ENCODE peak calls at places on chromosomes 3 and 15, in four cellular contexts. J is HFF-Myc, L is GM12864, D is astrocyte of the spinal cord. C is an unnamed sample.
A peak's percentile ranks its signal among the peaks of the same experiment; 100 is the strongest.

GRCh38 chr3:83039422-83039821 is 1278.0 kb upstream of the GBE1 start:
- DNase-seq in J (no peak), D (peak; percentile 55), L (no peak), C (no peak)

GRCh38 chr15:68277131-68277604 is 377 bp upstream of the FEM1B start:
- DNase-seq in D (no peak), L (no peak), J (no peak), C (no peak)

GRCh38 chr15:35260961-35261360 is 175.9 kb upstream of the NANOGP8 start:
- DNase-seq in J (no peak), D (no peak), L (no peak), C (peak; percentile 29)

GRCh38 chr3:99248130-99248529 is 346.6 kb upstream of the DCBLD2 start:
- DNase-seq in J (no peak), L (no peak), D (peak; percentile 37), C (peak; percentile 84)

GRCh38 chr15:46126581-46126980 is 491.8 kb downstream of the SQOR start:
- DNase-seq in L (no peak), J (no peak), D (no peak), C (no peak)

GRCh38 chr3:38454884-38455638 is 1.4 kb downstream of the ACVR2B start:
- DNase-seq in J (no peak), D (peak; percentile 24), L (no peak), C (peak; percentile 76)

GRCh38 chr15:59039225-59039624 is 51.8 kb downstream of the RNF111 start:
- DNase-seq in L (no peak), J (no peak), D (no peak), C (no peak)

GRCh38 chr3:184029456-184029950 is 2.0 kb upstream of the HTR3D start:
- DNase-seq in D (no peak), L (no peak), J (no peak), C (no peak)

GRCh38 chr3:63202529-63202928 is 75.6 kb upstream of the SYNPR start:
- DNase-seq in D (no peak), J (no peak), L (no peak), C (no peak)

GRCh38 chr3:107989651-107990050 is 101.2 kb downstream of the CD47 start:
- DNase-seq in J (no peak), D (no peak), L (no peak), C (no peak)

GRCh38 chr3:54654776-54655175 is 273.1 kb downstream of the LRTM1 start:
- DNase-seq in L (no peak), J (no peak), D (no peak), C (no peak)

GRCh38 chr3:19881852-19882251 is 52.2 kb downstream of the EFHB start:
- DNase-seq in D (no peak), J (no peak), L (no peak), C (no peak)

GRCh38 chr3:69890094-69890493 is 109.4 kb upstream of the SAMMSON start:
- DNase-seq in J (no peak), D (no peak), L (no peak), C (no peak)

GRCh38 chr3:38458796-38459498 is 5.3 kb downstream of the ACVR2B start:
- DNase-seq in J (no peak), D (peak; percentile 28), L (no peak), C (no peak)

GRCh38 chr15:63243101-63243500 is 34.3 kb upstream of the APH1B start:
- DNase-seq in L (no peak), D (no peak), J (no peak), C (no peak)

GRCh38 chr3:23203651-23204111 is 554 bp downstream of the UBE2E2 start:
- DNase-seq in J (no peak), L (no peak), D (no peak), C (peak; percentile 6)

DNA sequence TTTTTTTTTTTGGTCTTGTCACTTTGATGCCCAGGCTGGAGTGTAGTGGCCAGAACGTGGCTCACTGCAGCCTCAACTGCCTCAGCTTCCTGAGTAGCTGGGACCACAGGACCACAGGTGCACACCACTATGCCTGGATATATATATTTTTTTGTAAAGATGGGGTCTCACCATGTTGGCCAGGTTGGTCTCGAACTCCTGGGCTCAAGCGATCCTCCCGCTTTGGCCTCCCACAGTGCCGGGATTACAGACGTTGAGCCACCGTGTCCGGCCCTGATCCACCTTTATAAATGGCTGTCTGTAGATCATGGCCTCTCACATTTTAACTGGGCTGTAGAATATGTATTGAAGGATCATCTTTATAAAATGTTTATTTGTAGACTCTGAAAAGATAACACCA is 1.9 kb upstream of the EIF3J start:
- DNase-seq in D (no peak), L (no peak), J (no peak), C (no peak)
- H3K4me3 ChIP-seq in D (no peak overlapping the region), L (no peak overlapping the region), J (no peak overlapping the region), C (no peak overlapping the region)

GRCh38 chr3:33006081-33006480 is 54.6 kb downstream of the CCR4 start:
- DNase-seq in L (no peak), D (no peak), J (no peak), C (no peak)
- H3K4me3 ChIP-seq in L (no peak overlapping the region), D (no peak overlapping the region), J (no peak overlapping the region), C (no peak overlapping the region)

DNA sequence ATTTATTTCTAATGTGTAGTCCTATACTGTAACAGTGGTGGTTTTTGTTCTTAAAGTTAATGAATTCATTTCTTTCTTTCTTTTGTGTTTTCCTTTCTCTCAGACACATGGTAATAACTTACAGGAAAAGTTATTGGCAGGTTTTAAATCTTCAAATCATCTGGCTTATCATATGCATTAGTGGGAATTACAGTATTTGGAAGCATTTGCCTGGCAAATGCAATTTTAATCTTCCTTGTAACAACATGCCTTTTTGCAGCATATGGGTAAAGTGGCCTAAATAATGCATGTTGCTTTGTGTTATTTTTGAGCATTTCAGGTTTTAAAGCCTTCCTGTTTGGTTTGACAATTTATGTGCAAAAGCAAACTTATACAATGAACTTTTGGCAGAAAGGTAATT is 66.8 kb downstream of the GALK2 start:
- DNase-seq in D (no peak), J (no peak), L (no peak), C (no peak)
- H3K4me3 ChIP-seq in D (no peak overlapping the region), J (no peak overlapping the region), L (no peak overlapping the region), C (no peak overlapping the region)

DNA sequence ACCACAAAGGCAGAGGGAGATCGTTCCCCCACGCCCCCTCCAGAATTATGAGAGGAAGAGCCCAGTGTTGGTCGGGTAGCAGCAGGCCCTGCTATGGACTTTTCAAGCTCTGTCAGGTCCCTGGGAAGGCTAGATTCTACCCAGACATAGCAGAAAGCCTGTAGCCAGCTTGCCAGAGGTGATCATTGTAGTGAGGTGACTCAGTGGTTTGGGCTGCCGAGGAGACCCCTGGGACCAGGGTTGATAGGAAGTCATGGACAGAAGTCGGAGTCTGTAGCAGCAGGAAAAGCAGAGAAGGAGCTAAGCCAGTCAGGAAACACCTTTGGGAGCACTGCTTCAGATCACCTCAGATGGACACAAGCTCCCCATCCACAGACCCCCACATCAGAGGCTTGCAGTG is 67.7 kb downstream of the CCNL1 start:
- DNase-seq in D (no peak), J (no peak), L (no peak), C (no peak)
- H3K4me3 ChIP-seq in D (no peak overlapping the region), J (no peak overlapping the region), L (no peak overlapping the region), C (no peak overlapping the region)

GRCh38 chr3:51942603-51943450 is 664 bp downstream of the PARP3 start:
- DNase-seq in J (no peak), D (peak; percentile 24), L (peak; percentile 44), C (no peak)

GRCh38 chr3:51941798-51942602 is at the start of the genes PARP3 and RRP9:
- DNase-seq in D (peak; percentile 100), J (peak; percentile 99), L (peak; percentile 99), C (peak; percentile 99)

GRCh38 chr3:51944541-51945021 is 2.4 kb downstream of the PARP3 start:
- DNase-seq in J (no peak), D (no peak), L (no peak), C (no peak)

GRCh38 chr3:51945031-51945840 is 3.1 kb downstream of the PARP3 start:
- DNase-seq in D (no peak), J (no peak), L (no peak), C (no peak)

DNA sequence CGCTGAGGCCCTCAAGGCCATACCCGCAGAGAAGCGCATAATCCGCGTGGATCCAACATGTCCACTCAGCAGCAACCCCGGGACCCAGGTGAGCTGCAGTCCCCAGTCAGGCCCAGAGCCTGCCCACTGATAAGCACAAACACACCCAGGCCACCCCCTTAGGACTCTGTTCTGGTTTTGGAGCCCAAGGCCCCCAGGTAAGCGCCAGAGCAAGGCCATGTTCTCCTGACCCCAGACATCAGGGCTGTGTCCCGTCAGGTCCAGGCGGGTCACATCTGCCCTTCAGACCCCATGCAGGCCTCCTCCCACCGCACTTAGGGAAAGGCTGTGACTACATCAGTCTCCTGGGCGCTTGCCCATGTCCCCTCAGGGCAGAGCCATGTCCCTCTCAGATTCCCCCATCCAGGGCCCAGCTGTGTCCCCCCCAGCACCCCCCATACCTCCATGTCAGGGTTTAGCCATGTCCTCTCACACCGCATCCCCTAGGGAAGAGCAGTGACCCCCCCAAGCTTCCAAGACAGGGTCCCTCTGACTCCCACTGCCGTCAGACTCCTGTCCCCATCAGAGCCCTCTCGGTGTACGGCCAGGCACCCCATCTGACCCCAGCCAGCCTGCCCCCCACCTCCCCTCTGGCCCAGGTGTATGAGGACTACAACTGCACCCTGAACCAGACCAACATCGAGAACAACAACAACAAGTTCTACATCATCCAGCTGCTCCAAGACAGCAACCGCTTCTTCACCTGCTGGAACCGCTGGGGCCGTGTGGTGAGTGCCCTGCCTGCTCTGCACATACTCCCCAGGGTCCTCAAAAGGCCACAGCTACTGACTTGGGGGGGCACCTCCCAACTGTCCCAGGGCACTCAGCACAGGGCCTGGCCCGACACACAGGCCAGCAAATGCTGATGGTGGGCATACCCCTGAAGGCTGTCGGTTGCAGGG is 1.6 kb downstream of the PARP3 start:
- DNase-seq in D (no peak), L (no peak), J (no peak), C (no peak)
- H3K4me3 ChIP-seq in D (no peak overlapping the region), L (peak overlapping the region; percentile 76), J (no peak overlapping the region), C (no peak overlapping the region)